ENCODE peak calls at places on chromosomes 4 and X, in seven cellular contexts. Q, L, X, T, W, A and S are unnamed samples. For H3K4me1, the result is how much of the 10 kb centered on the place peaks cover.

GRCh38 chr4:71607780-71608673 is 175.9 kb downstream of the GC start:
- DNase-seq in Q (no peak), L (peak), X (peak), T (no peak), W (no peak), A (no peak), S (no peak)

GRCh38 chrX:40437348-40437747 is 143.4 kb upstream of the ATP6AP2 start:
- DNase-seq in Q (no peak), L (no peak), X (no peak), T (no peak), W (no peak), A (no peak), S (no peak)

GRCh38 chr4:87120411-87121162 is 99.8 kb downstream of the KLHL8 start:
- DNase-seq in Q (peak), L (peak), X (no peak), T (no peak), W (peak), A (peak), S (peak)

GRCh38 chr4:173735585-173735984 is 205.6 kb upstream of the HAND2 start:
- DNase-seq in Q (no peak), L (no peak), X (no peak), T (no peak), W (no peak), A (no peak), S (no peak)

GRCh38 chrX:105701310-105702052 is 120.9 kb upstream of the NRK start:
- DNase-seq in Q (no peak), L (no peak), X (peak), T (no peak), W (no peak), A (no peak), S (no peak)

GRCh38 chrX:38375888-38376287 is 23.5 kb downstream of the OTC start:
- DNase-seq in Q (no peak), L (peak), X (peak), T (no peak), W (no peak), A (no peak), S (no peak)

GRCh38 chr4:660401-660800 is 13.7 kb downstream of the ATP5ME start:
- DNase-seq in Q (no peak), L (no peak), X (no peak), T (no peak), W (peak), A (no peak), S (no peak)

GRCh38 chrX:16577483-16578029 is 72.4 kb upstream of the S100G start:
- DNase-seq in Q (no peak), L (no peak), X (no peak), T (no peak), W (no peak), A (no peak), S (no peak)

GRCh38 chrX:140164383-140164782 is 199.1 kb upstream of the CXorf66 start:
- DNase-seq in Q (no peak), L (no peak), X (no peak), T (no peak), W (no peak), A (no peak), S (no peak)

GRCh38 chr4:184170996-184171395 is 46.7 kb downstream of the ENPP6 start:
- DNase-seq in Q (no peak), L (no peak), X (peak), T (no peak), W (no peak), A (no peak), S (no peak)

GRCh38 chr4:94419956-94420355 is 31.8 kb upstream of the PDLIM5 start:
- DNase-seq in Q (no peak), L (peak), X (peak), T (no peak), W (no peak), A (no peak), S (no peak)

GRCh38 chr4:1200425-1201035 is 28.1 kb upstream of the SPON2 start:
- DNase-seq in Q (peak), L (peak), X (peak), T (no peak), W (peak), A (peak), S (peak)

GRCh38 chr4:77881460-77882295 is 19.0 kb downstream of the MRPL1 start:
- DNase-seq in Q (no peak), L (peak), X (no peak), T (no peak), W (no peak), A (no peak), S (no peak)

GRCh38 chrX:133401539-133401938 is 13.8 kb downstream of the GPC4 start:
- DNase-seq in Q (no peak), L (no peak), X (peak), T (no peak), W (no peak), A (no peak), S (no peak)

DNA sequence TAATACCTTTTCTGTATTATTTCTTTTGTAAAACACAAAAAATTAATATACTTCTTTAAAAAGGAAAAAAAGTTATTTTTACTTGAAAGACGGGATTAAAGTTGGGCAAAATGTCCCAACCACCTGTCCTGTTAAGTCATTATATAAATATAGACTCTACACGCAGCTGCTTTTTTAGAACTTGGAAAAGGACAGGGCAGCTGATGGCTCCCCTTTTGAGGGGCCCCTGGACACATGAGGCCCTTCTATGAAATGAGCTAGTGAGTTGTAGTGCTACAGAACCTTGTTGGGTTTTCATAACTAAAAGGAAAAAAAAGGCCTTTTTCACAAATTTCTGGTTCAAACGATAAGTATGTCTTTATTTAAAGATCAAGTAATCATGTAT is 603 bp upstream of the BEX2 start:
- DNase-seq in Q (no peak), L (no peak), X (no peak), T (no peak), W (no peak), A (no peak), S (no peak)
- H3K4me3 ChIP-seq in Q (no peak), L (no peak), X (no peak), T (no peak), W (no peak), A (no peak), S (no peak)

DNA sequence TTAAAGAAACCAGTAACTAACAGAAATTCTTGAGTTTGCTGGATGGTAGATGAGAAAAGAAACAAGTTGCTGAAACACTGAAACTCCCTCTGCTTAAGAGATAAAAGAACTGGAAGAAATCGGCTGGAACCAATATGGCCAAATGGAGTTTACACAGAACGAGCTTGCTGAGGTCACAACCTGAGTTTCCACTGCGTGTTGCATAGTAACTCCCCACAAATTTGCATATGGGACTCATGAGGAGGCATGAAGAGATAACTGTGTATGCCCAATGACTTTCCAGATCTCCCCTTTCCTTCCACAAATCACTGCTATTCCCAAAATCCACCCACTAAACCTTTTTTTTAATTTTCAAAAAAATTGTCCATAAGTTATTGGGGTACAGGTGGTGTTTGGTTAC is 10.2 kb upstream of the SMR3B start:
- DNase-seq in Q (no peak), L (no peak), X (no peak), T (no peak), W (no peak), A (no peak), S (no peak)
- H3K4me1 ChIP-seq in Q (under half), L (under half), X (under half), T (under half), W (under half), A (under half), S (under half)

GRCh38 chrX:27600686-27601085 is 10.5 kb downstream of the DCAF8L2 start:
- DNase-seq in Q (no peak), L (no peak), X (no peak), T (no peak), W (no peak), A (no peak), S (no peak)

GRCh38 chrX:27597506-27597905 is 7.4 kb downstream of the DCAF8L2 start:
- DNase-seq in Q (no peak), L (no peak), X (no peak), T (no peak), W (no peak), A (no peak), S (no peak)

GRCh38 chrX:27599928-27600327 is 9.8 kb downstream of the DCAF8L2 start:
- DNase-seq in Q (no peak), L (no peak), X (peak), T (no peak), W (no peak), A (no peak), S (no peak)

DNA sequence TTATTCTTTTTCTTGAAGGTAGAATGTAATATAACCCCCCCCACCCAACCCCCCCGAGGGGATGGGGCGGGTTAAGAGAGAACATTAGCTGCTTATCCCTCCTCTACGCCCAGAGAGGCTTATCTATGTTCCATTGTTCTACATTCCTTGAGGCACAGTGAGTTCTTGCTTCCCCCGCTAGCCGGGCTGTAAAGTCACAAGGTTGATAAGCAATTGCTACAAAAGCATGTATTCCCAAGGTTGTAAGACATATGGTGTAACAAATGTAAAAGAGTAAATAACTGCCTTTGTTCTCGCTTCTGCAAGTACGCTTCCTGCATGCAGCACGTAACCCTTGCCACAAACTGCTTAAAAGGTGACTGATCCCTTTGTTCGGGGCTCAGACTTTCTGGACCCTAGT is 8.2 kb downstream of the DCAF8L2 start:
- DNase-seq in Q (no peak), L (peak), X (no peak), T (no peak), W (no peak), A (no peak), S (no peak)
- H3K4me3 ChIP-seq in Q (no peak), L (no peak), X (no peak), T (no peak), W (no peak), A (no peak), S (no peak)

GRCh38 chr4:4923208-4923607 is 63.7 kb downstream of the MSX1 start:
- DNase-seq in Q (no peak), L (no peak), X (no peak), T (no peak), W (no peak), A (no peak), S (no peak)

GRCh38 chr4:4918067-4918466 is 58.6 kb downstream of the MSX1 start:
- DNase-seq in Q (no peak), L (no peak), X (no peak), T (no peak), W (no peak), A (no peak), S (no peak)

GRCh38 chr4:4922441-4922840 is 63.0 kb downstream of the MSX1 start:
- DNase-seq in Q (no peak), L (no peak), X (no peak), T (no peak), W (no peak), A (no peak), S (no peak)

GRCh38 chr4:4921077-4921476 is 61.6 kb downstream of the MSX1 start:
- DNase-seq in Q (no peak), L (no peak), X (no peak), T (no peak), W (no peak), A (no peak), S (no peak)

GRCh38 chr4:4919926-4920325 is 60.5 kb downstream of the MSX1 start:
- DNase-seq in Q (no peak), L (no peak), X (no peak), T (no peak), W (no peak), A (no peak), S (peak)
- H3K4me1 ChIP-seq in Q (under half), L (under half), X (under half), T (under half), W (under half), A (under half), S (under half)